ENCODE peak calls at places on chromosomes 1 and 21, in five cellular contexts. One of them, this sample, is unnamed. For H3K4me1, the result is how much of the 10 kb centered on the place peaks cover.

GRCh38 chr1:200483491-200484143 is 73.8 kb upstream of the ZNF281 start:
- DNase-seq in heart left ventricle: no peak
- DNase-seq in MM.1S: no peak
- DNase-seq in psoas muscle: no peak
- DNase-seq in IMR-90: peak
- DNase-seq in this sample: peak

GRCh38 chr21:39728341-39728740 is 16.6 kb upstream of the IGSF5 start:
- DNase-seq in heart left ventricle: no peak
- DNase-seq in MM.1S: no peak
- DNase-seq in psoas muscle: no peak
- DNase-seq in IMR-90: no peak
- DNase-seq in this sample: no peak

GRCh38 chr1:28035420-28035819 is 53.0 kb downstream of the EYA3 start:
- DNase-seq in psoas muscle: no peak
- DNase-seq in heart left ventricle: no peak
- DNase-seq in MM.1S: peak
- DNase-seq in IMR-90: no peak
- DNase-seq in this sample: no peak

GRCh38 chr1:156104065-156104810 is 10.3 kb upstream of the LMNA start:
- DNase-seq in IMR-90: peak
- DNase-seq in MM.1S: no peak
- DNase-seq in psoas muscle: peak
- DNase-seq in heart left ventricle: peak
- DNase-seq in this sample: peak

GRCh38 chr1:157034137-157034800 is 11.3 kb downstream of the ARHGEF11 start:
- DNase-seq in heart left ventricle: no peak
- DNase-seq in psoas muscle: no peak
- DNase-seq in MM.1S: no peak
- DNase-seq in IMR-90: peak
- DNase-seq in this sample: peak

GRCh38 chr1:85683292-85684025 is 24.8 kb downstream of the ZNHIT6 start:
- DNase-seq in MM.1S: no peak
- DNase-seq in heart left ventricle: no peak
- DNase-seq in IMR-90: peak
- DNase-seq in psoas muscle: no peak
- DNase-seq in this sample: no peak

GRCh38 chr1:150650193-150650592 is 20.8 kb upstream of the ENSA start:
- DNase-seq in heart left ventricle: no peak
- DNase-seq in MM.1S: no peak
- DNase-seq in psoas muscle: no peak
- DNase-seq in IMR-90: peak
- DNase-seq in this sample: peak

GRCh38 chr21:33230518-33231324 is 983 bp downstream of the IFNAR2 start:
- DNase-seq in MM.1S: peak
- DNase-seq in psoas muscle: peak
- DNase-seq in heart left ventricle: peak
- DNase-seq in IMR-90: peak
- DNase-seq in this sample: peak

GRCh38 chr1:165452336-165453130 is 7.6 kb upstream of the RXRG start:
- DNase-seq in psoas muscle: no peak
- DNase-seq in MM.1S: no peak
- DNase-seq in heart left ventricle: peak
- DNase-seq in IMR-90: no peak
- DNase-seq in this sample: no peak

GRCh38 chr1:203521071-203521794 is 27.3 kb downstream of the OPTC start:
- DNase-seq in heart left ventricle: no peak
- DNase-seq in psoas muscle: no peak
- DNase-seq in IMR-90: peak
- DNase-seq in MM.1S: no peak
- DNase-seq in this sample: no peak

GRCh38 chr1:202964755-202965440 is 2.2 kb downstream of the CYB5R1 start:
- DNase-seq in psoas muscle: peak
- DNase-seq in MM.1S: no peak
- DNase-seq in heart left ventricle: peak
- DNase-seq in IMR-90: peak
- DNase-seq in this sample: peak

GRCh38 chr1:83741348-83741747 is 257.6 kb downstream of the TTLL7 start:
- DNase-seq in MM.1S: no peak
- DNase-seq in IMR-90: no peak
- DNase-seq in psoas muscle: no peak
- DNase-seq in heart left ventricle: no peak
- DNase-seq in this sample: no peak

GRCh38 chr1:185373813-185374524 is 56.9 kb upstream of the IVNS1ABP start:
- DNase-seq in MM.1S: no peak
- DNase-seq in psoas muscle: peak
- DNase-seq in heart left ventricle: no peak
- DNase-seq in IMR-90: peak
- DNase-seq in this sample: no peak

DNA sequence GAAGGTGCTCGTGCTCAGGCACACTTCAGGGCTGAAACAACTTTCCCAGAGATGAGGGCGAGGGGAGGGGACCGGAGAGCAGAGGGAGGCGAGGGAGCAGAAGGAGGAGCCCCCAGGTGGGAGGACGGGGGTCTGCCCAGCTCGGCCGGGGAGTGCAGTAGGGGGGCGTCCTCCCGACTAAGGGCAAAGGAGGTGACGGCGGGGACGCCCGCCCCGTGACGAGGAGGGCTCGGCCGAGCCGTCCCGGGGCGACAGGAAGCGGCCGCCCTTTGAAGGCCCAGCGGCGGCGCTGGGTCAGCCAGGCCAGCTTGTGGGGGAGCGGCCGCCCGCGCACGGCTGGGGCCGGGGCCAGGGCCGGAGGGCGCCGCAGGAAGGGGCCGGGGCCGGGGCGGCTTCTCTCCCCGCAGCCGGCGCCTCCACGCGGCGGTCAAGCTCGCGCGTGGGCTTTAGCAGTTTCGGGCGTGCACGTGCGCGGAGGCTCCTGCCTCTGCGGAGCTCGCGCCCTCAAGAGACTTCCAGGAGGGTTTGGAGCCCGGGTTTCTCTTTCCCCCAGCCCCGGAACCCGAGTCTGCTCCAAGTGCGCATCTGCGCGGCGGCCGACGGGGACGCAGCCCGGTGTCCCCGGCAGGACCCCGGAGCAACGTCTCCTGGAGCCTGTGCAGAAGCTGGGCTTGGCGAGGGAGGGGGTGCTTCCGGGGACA is 100.8 kb upstream of the SLC45A1 start:
- DNase-seq in psoas muscle: peak
- DNase-seq in heart left ventricle: peak
- DNase-seq in MM.1S: no peak
- DNase-seq in IMR-90: no peak
- DNase-seq in this sample: no peak
- H3K4me3 ChIP-seq in psoas muscle: peak
- H3K4me3 ChIP-seq in heart left ventricle: peak
- H3K4me3 ChIP-seq in MM.1S: no peak
- H3K4me3 ChIP-seq in IMR-90: no peak
- H3K4me3 ChIP-seq in this sample: peak

GRCh38 chr1:178932966-178933603 is 62.2 kb upstream of the ANGPTL1 start:
- DNase-seq in heart left ventricle: no peak
- DNase-seq in MM.1S: no peak
- DNase-seq in psoas muscle: no peak
- DNase-seq in IMR-90: no peak
- DNase-seq in this sample: no peak
- H3K4me1 ChIP-seq in heart left ventricle: under half
- H3K4me1 ChIP-seq in MM.1S: under half
- H3K4me1 ChIP-seq in psoas muscle: under half
- H3K4me1 ChIP-seq in IMR-90: under half
- H3K4me1 ChIP-seq in this sample: under half

GRCh38 chr1:29122662-29122986 is 1.1 kb downstream of the TMEM200B start:
- DNase-seq in IMR-90: peak
- DNase-seq in heart left ventricle: peak
- DNase-seq in psoas muscle: peak
- DNase-seq in MM.1S: no peak
- DNase-seq in this sample: peak
- H3K4me3 ChIP-seq in IMR-90: peak
- H3K4me3 ChIP-seq in heart left ventricle: peak
- H3K4me3 ChIP-seq in psoas muscle: peak
- H3K4me3 ChIP-seq in MM.1S: no peak
- H3K4me3 ChIP-seq in this sample: peak

DNA sequence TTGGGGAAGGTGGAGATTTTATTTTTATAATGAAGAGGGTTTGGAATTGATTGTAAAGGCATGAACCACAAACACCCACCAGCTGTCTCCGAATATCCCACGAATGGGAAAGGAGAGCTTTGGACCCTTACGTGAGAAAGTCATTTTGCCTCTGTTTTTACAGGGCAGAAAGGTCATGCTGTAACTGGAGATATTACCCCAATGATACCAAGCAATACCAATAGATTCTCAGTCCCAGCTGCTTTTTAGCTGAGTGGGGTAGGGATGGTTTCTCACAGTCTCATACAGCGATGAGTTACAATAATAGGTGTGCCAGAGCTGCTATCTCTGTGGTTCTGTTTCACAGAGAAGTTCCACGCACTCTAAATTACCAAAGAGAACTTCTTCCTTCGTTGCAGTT is 8.8 kb upstream of the F3 start:
- DNase-seq in heart left ventricle: no peak
- DNase-seq in IMR-90: no peak
- DNase-seq in psoas muscle: no peak
- DNase-seq in MM.1S: no peak
- DNase-seq in this sample: no peak
- H3K4me1 ChIP-seq in heart left ventricle: under half
- H3K4me1 ChIP-seq in IMR-90: under half
- H3K4me1 ChIP-seq in psoas muscle: under half
- H3K4me1 ChIP-seq in MM.1S: under half
- H3K4me1 ChIP-seq in this sample: under half

GRCh38 chr1:206116873-206117150 is 376 bp downstream of the AVPR1B start:
- DNase-seq in MM.1S: no peak
- DNase-seq in heart left ventricle: no peak
- DNase-seq in IMR-90: no peak
- DNase-seq in psoas muscle: no peak
- DNase-seq in this sample: no peak
- H3K4me3 ChIP-seq in MM.1S: peak
- H3K4me3 ChIP-seq in heart left ventricle: peak
- H3K4me3 ChIP-seq in IMR-90: no peak
- H3K4me3 ChIP-seq in psoas muscle: peak
- H3K4me3 ChIP-seq in this sample: peak

GRCh38 chr1:169118227-169118626 is 11.7 kb downstream of the ATP1B1 start:
- DNase-seq in IMR-90: no peak
- DNase-seq in MM.1S: no peak
- DNase-seq in psoas muscle: no peak
- DNase-seq in heart left ventricle: no peak
- DNase-seq in this sample: no peak

GRCh38 chr1:169119405-169119804 is 12.9 kb downstream of the ATP1B1 start:
- DNase-seq in MM.1S: no peak
- DNase-seq in heart left ventricle: no peak
- DNase-seq in psoas muscle: no peak
- DNase-seq in IMR-90: peak
- DNase-seq in this sample: peak

GRCh38 chr1:169117599-169117998 is 11.1 kb downstream of the ATP1B1 start:
- DNase-seq in IMR-90: peak
- DNase-seq in psoas muscle: no peak
- DNase-seq in heart left ventricle: no peak
- DNase-seq in MM.1S: no peak
- DNase-seq in this sample: no peak

GRCh38 chr1:169115891-169116585 is 9.5 kb downstream of the ATP1B1 start:
- DNase-seq in heart left ventricle: peak
- DNase-seq in MM.1S: peak
- DNase-seq in psoas muscle: peak
- DNase-seq in IMR-90: peak
- DNase-seq in this sample: peak

DNA sequence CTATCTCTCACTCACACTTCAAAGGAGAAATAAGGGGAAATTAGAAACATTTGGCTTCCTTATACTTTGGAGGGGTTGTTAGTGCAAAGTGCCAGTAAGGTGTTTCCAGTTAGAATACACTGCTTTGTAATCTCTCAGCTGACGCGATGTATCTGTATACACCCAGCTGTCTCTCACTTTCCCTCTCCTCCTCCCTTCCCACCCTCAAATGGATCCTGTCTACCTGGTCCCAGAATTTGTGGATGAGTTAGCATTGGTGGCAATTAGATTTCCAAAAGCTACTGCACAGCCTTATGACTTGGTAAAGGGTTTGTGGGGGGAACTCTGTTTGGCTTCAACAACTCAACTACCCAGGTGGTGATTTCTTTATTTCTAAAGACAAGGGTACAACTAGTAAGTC is 10.5 kb downstream of the ATP1B1 start:
- DNase-seq in MM.1S: no peak
- DNase-seq in IMR-90: no peak
- DNase-seq in heart left ventricle: no peak
- DNase-seq in psoas muscle: no peak
- DNase-seq in this sample: no peak
- H3K4me1 ChIP-seq in MM.1S: under half
- H3K4me1 ChIP-seq in IMR-90: under half
- H3K4me1 ChIP-seq in heart left ventricle: under half
- H3K4me1 ChIP-seq in psoas muscle: half or more
- H3K4me1 ChIP-seq in this sample: under half

DNA sequence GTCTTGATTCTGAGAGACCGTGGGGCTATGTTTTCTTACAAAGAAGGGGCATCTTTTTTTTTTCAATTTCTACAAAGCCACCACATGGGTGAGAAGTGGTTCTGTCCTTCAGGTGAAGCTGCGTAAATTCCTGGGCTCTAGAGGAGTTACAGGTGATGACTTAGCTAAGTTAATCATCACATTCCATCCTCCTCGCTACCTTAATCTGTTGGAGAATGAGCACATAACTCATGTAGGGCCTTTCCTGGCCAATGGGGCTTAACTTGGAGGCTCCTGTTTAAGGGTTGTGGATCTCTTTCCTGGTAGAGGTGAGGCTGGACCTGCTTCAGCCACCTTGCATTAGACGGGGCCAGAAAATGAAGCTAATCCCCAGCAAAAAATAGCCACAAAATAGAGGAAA is 19.9 kb downstream of the REG4 start:
- DNase-seq in psoas muscle: no peak
- DNase-seq in heart left ventricle: no peak
- DNase-seq in MM.1S: no peak
- DNase-seq in IMR-90: no peak
- DNase-seq in this sample: no peak
- H3K4me3 ChIP-seq in psoas muscle: no peak
- H3K4me3 ChIP-seq in heart left ventricle: no peak
- H3K4me3 ChIP-seq in MM.1S: no peak
- H3K4me3 ChIP-seq in IMR-90: no peak
- H3K4me3 ChIP-seq in this sample: no peak

DNA sequence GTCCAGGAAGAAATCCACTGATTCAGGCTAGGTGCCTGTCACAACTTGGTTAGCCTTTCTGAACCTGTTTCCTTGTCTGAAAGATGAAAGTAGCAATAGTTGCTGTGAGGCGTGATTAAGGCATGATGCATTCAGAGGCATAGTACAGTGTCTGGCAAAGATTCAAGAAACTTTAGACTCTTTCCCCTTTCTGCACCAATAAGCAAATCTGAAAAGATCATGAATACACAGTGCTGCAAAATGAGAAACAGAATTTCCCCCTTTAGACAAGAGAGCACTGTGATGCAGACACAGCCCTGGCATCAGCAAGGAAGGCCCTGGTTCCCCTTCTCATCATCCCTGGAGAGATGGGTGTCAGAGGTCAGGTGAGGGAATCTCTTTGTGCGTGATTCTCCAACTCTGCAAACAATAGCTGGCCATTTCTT is 41.9 kb downstream of the ITPKB start:
- DNase-seq in IMR-90: peak
- DNase-seq in psoas muscle: no peak
- DNase-seq in heart left ventricle: no peak
- DNase-seq in MM.1S: no peak
- DNase-seq in this sample: peak
- H3K4me1 ChIP-seq in IMR-90: under half
- H3K4me1 ChIP-seq in psoas muscle: under half
- H3K4me1 ChIP-seq in heart left ventricle: under half
- H3K4me1 ChIP-seq in MM.1S: under half
- H3K4me1 ChIP-seq in this sample: under half

GRCh38 chr1:173112129-173112528 is 61.4 kb upstream of the TNFSF18 start:
- DNase-seq in IMR-90: peak
- DNase-seq in heart left ventricle: no peak
- DNase-seq in MM.1S: peak
- DNase-seq in psoas muscle: no peak
- DNase-seq in this sample: no peak
- H3K4me3 ChIP-seq in IMR-90: no peak
- H3K4me3 ChIP-seq in heart left ventricle: no peak
- H3K4me3 ChIP-seq in MM.1S: no peak
- H3K4me3 ChIP-seq in psoas muscle: no peak
- H3K4me3 ChIP-seq in this sample: no peak

This sample was measured in astrocyte.